ENCODE peak calls at places on chromosomes 7 and 10, in seven cellular contexts. One of them, this sample, is unnamed.

GRCh38 chr7:128710391-128710930 is 28.7 kb upstream of the CALU start:
- DNase-seq in stimulated activated CD8-positive, alpha-beta memory T cell treated with anti-CD3 and anti-CD28 coated beads, Interleukin-15, amount 100 ng/mL, for 1 hour: no peak
- DNase-seq in activated effector memory CD4-positive, alpha-beta T cell treated with Interleukin-2 at 50 U/mL for 16 hours: no peak
- DNase-seq in prostate gland: no peak
- DNase-seq in dorsolateral prefrontal cortex: no peak
- DNase-seq in Calu3: no peak
- DNase-seq in activated naive CD4-positive, alpha-beta T cell treated with anti-CD3 and anti-CD28 coated beads, Interleukin-2, amount 10 ng/mL, durations not matched to agents 7 days and 5 days: no peak
- DNase-seq in this sample: no peak

GRCh38 chr7:68892211-68892610 is 706.1 kb upstream of the AUTS2 start:
- DNase-seq in stimulated activated CD8-positive, alpha-beta memory T cell treated with anti-CD3 and anti-CD28 coated beads, Interleukin-15, amount 100 ng/mL, for 1 hour: no peak
- DNase-seq in activated effector memory CD4-positive, alpha-beta T cell treated with Interleukin-2 at 50 U/mL for 16 hours: no peak
- DNase-seq in prostate gland: no peak
- DNase-seq in dorsolateral prefrontal cortex: no peak
- DNase-seq in Calu3: no peak
- DNase-seq in activated naive CD4-positive, alpha-beta T cell treated with anti-CD3 and anti-CD28 coated beads, Interleukin-2, amount 10 ng/mL, durations not matched to agents 7 days and 5 days: no peak
- DNase-seq in this sample: no peak

GRCh38 chr7:100951172-100951571 is 1.8 kb downstream of the MUC3A start:
- DNase-seq in stimulated activated CD8-positive, alpha-beta memory T cell treated with anti-CD3 and anti-CD28 coated beads, Interleukin-15, amount 100 ng/mL, for 1 hour: no peak
- DNase-seq in activated effector memory CD4-positive, alpha-beta T cell treated with Interleukin-2 at 50 U/mL for 16 hours: no peak
- DNase-seq in prostate gland: no peak
- DNase-seq in dorsolateral prefrontal cortex: no peak
- DNase-seq in Calu3: no peak
- DNase-seq in activated naive CD4-positive, alpha-beta T cell treated with anti-CD3 and anti-CD28 coated beads, Interleukin-2, amount 10 ng/mL, durations not matched to agents 7 days and 5 days: no peak
- DNase-seq in this sample: no peak

GRCh38 chr10:74213019-74213418 is 62.0 kb downstream of the ADK start:
- DNase-seq in stimulated activated CD8-positive, alpha-beta memory T cell treated with anti-CD3 and anti-CD28 coated beads, Interleukin-15, amount 100 ng/mL, for 1 hour: no peak
- DNase-seq in activated effector memory CD4-positive, alpha-beta T cell treated with Interleukin-2 at 50 U/mL for 16 hours: no peak
- DNase-seq in prostate gland: no peak
- DNase-seq in dorsolateral prefrontal cortex: no peak
- DNase-seq in Calu3: no peak
- DNase-seq in activated naive CD4-positive, alpha-beta T cell treated with anti-CD3 and anti-CD28 coated beads, Interleukin-2, amount 10 ng/mL, durations not matched to agents 7 days and 5 days: no peak
- DNase-seq in this sample: no peak

GRCh38 chr10:119189811-119190282 is 11.2 kb upstream of the PRDX3 start:
- DNase-seq in stimulated activated CD8-positive, alpha-beta memory T cell treated with anti-CD3 and anti-CD28 coated beads, Interleukin-15, amount 100 ng/mL, for 1 hour: no peak
- DNase-seq in activated effector memory CD4-positive, alpha-beta T cell treated with Interleukin-2 at 50 U/mL for 16 hours: no peak
- DNase-seq in prostate gland: no peak
- DNase-seq in dorsolateral prefrontal cortex: no peak
- DNase-seq in Calu3: no peak
- DNase-seq in activated naive CD4-positive, alpha-beta T cell treated with anti-CD3 and anti-CD28 coated beads, Interleukin-2, amount 10 ng/mL, durations not matched to agents 7 days and 5 days: no peak
- DNase-seq in this sample: no peak

GRCh38 chr10:1107004-1107403 is 50.8 kb downstream of the WDR37 start:
- DNase-seq in stimulated activated CD8-positive, alpha-beta memory T cell treated with anti-CD3 and anti-CD28 coated beads, Interleukin-15, amount 100 ng/mL, for 1 hour: no peak
- DNase-seq in activated effector memory CD4-positive, alpha-beta T cell treated with Interleukin-2 at 50 U/mL for 16 hours: no peak
- DNase-seq in prostate gland: no peak
- DNase-seq in dorsolateral prefrontal cortex: no peak
- DNase-seq in Calu3: no peak
- DNase-seq in activated naive CD4-positive, alpha-beta T cell treated with anti-CD3 and anti-CD28 coated beads, Interleukin-2, amount 10 ng/mL, durations not matched to agents 7 days and 5 days: no peak
- DNase-seq in this sample: no peak

GRCh38 chr7:32259917-32260596 is 189.8 kb upstream of the PDE1C start:
- DNase-seq in stimulated activated CD8-positive, alpha-beta memory T cell treated with anti-CD3 and anti-CD28 coated beads, Interleukin-15, amount 100 ng/mL, for 1 hour: no peak
- DNase-seq in activated effector memory CD4-positive, alpha-beta T cell treated with Interleukin-2 at 50 U/mL for 16 hours: no peak
- DNase-seq in prostate gland: no peak
- DNase-seq in dorsolateral prefrontal cortex: no peak
- DNase-seq in Calu3: no peak
- DNase-seq in activated naive CD4-positive, alpha-beta T cell treated with anti-CD3 and anti-CD28 coated beads, Interleukin-2, amount 10 ng/mL, durations not matched to agents 7 days and 5 days: no peak
- DNase-seq in this sample: no peak

GRCh38 chr10:61065010-61065409 is 121.0 kb upstream of the RHOBTB1 start:
- DNase-seq in stimulated activated CD8-positive, alpha-beta memory T cell treated with anti-CD3 and anti-CD28 coated beads, Interleukin-15, amount 100 ng/mL, for 1 hour: no peak
- DNase-seq in activated effector memory CD4-positive, alpha-beta T cell treated with Interleukin-2 at 50 U/mL for 16 hours: no peak
- DNase-seq in prostate gland: no peak
- DNase-seq in dorsolateral prefrontal cortex: no peak
- DNase-seq in Calu3: no peak
- DNase-seq in activated naive CD4-positive, alpha-beta T cell treated with anti-CD3 and anti-CD28 coated beads, Interleukin-2, amount 10 ng/mL, durations not matched to agents 7 days and 5 days: no peak
- DNase-seq in this sample: no peak

GRCh38 chr7:48089415-48089975 is 430 bp downstream of the UPP1 start:
- DNase-seq in stimulated activated CD8-positive, alpha-beta memory T cell treated with anti-CD3 and anti-CD28 coated beads, Interleukin-15, amount 100 ng/mL, for 1 hour: peak
- DNase-seq in activated effector memory CD4-positive, alpha-beta T cell treated with Interleukin-2 at 50 U/mL for 16 hours: peak
- DNase-seq in prostate gland: peak
- DNase-seq in dorsolateral prefrontal cortex: no peak
- DNase-seq in Calu3: peak
- DNase-seq in activated naive CD4-positive, alpha-beta T cell treated with anti-CD3 and anti-CD28 coated beads, Interleukin-2, amount 10 ng/mL, durations not matched to agents 7 days and 5 days: peak
- DNase-seq in this sample: no peak

GRCh38 chr10:63722537-63722936 is 201.3 kb downstream of the REEP3 start:
- DNase-seq in stimulated activated CD8-positive, alpha-beta memory T cell treated with anti-CD3 and anti-CD28 coated beads, Interleukin-15, amount 100 ng/mL, for 1 hour: no peak
- DNase-seq in activated effector memory CD4-positive, alpha-beta T cell treated with Interleukin-2 at 50 U/mL for 16 hours: no peak
- DNase-seq in prostate gland: peak
- DNase-seq in dorsolateral prefrontal cortex: no peak
- DNase-seq in Calu3: no peak
- DNase-seq in activated naive CD4-positive, alpha-beta T cell treated with anti-CD3 and anti-CD28 coated beads, Interleukin-2, amount 10 ng/mL, durations not matched to agents 7 days and 5 days: no peak
- DNase-seq in this sample: no peak

GRCh38 chr10:78028438-78029293 is 649 bp downstream of the POLR3A start:
- DNase-seq in stimulated activated CD8-positive, alpha-beta memory T cell treated with anti-CD3 and anti-CD28 coated beads, Interleukin-15, amount 100 ng/mL, for 1 hour: no peak
- DNase-seq in activated effector memory CD4-positive, alpha-beta T cell treated with Interleukin-2 at 50 U/mL for 16 hours: peak
- DNase-seq in prostate gland: no peak
- DNase-seq in dorsolateral prefrontal cortex: no peak
- DNase-seq in Calu3: no peak
- DNase-seq in activated naive CD4-positive, alpha-beta T cell treated with anti-CD3 and anti-CD28 coated beads, Interleukin-2, amount 10 ng/mL, durations not matched to agents 7 days and 5 days: peak
- DNase-seq in this sample: no peak

GRCh38 chr7:106499897-106500296 is 161.1 kb downstream of the CCDC71L start:
- DNase-seq in stimulated activated CD8-positive, alpha-beta memory T cell treated with anti-CD3 and anti-CD28 coated beads, Interleukin-15, amount 100 ng/mL, for 1 hour: no peak
- DNase-seq in activated effector memory CD4-positive, alpha-beta T cell treated with Interleukin-2 at 50 U/mL for 16 hours: no peak
- DNase-seq in prostate gland: no peak
- DNase-seq in dorsolateral prefrontal cortex: no peak
- DNase-seq in Calu3: no peak
- DNase-seq in activated naive CD4-positive, alpha-beta T cell treated with anti-CD3 and anti-CD28 coated beads, Interleukin-2, amount 10 ng/mL, durations not matched to agents 7 days and 5 days: no peak
- DNase-seq in this sample: no peak

GRCh38 chr10:126476256-126476655 is 88.0 kb upstream of the ADAM12 start:
- DNase-seq in stimulated activated CD8-positive, alpha-beta memory T cell treated with anti-CD3 and anti-CD28 coated beads, Interleukin-15, amount 100 ng/mL, for 1 hour: no peak
- DNase-seq in activated effector memory CD4-positive, alpha-beta T cell treated with Interleukin-2 at 50 U/mL for 16 hours: no peak
- DNase-seq in prostate gland: no peak
- DNase-seq in dorsolateral prefrontal cortex: no peak
- DNase-seq in Calu3: no peak
- DNase-seq in activated naive CD4-positive, alpha-beta T cell treated with anti-CD3 and anti-CD28 coated beads, Interleukin-2, amount 10 ng/mL, durations not matched to agents 7 days and 5 days: no peak
- DNase-seq in this sample: no peak

GRCh38 chr7:42145539-42145938 is 91.5 kb downstream of the GLI3 start:
- DNase-seq in stimulated activated CD8-positive, alpha-beta memory T cell treated with anti-CD3 and anti-CD28 coated beads, Interleukin-15, amount 100 ng/mL, for 1 hour: no peak
- DNase-seq in activated effector memory CD4-positive, alpha-beta T cell treated with Interleukin-2 at 50 U/mL for 16 hours: no peak
- DNase-seq in prostate gland: no peak
- DNase-seq in dorsolateral prefrontal cortex: no peak
- DNase-seq in Calu3: no peak
- DNase-seq in activated naive CD4-positive, alpha-beta T cell treated with anti-CD3 and anti-CD28 coated beads, Interleukin-2, amount 10 ng/mL, durations not matched to agents 7 days and 5 days: no peak
- DNase-seq in this sample: no peak

GRCh38 chr10:69929575-69929974 is 123.1 kb upstream of the MACROH2A2 start:
- DNase-seq in stimulated activated CD8-positive, alpha-beta memory T cell treated with anti-CD3 and anti-CD28 coated beads, Interleukin-15, amount 100 ng/mL, for 1 hour: no peak
- DNase-seq in activated effector memory CD4-positive, alpha-beta T cell treated with Interleukin-2 at 50 U/mL for 16 hours: no peak
- DNase-seq in prostate gland: no peak
- DNase-seq in dorsolateral prefrontal cortex: no peak
- DNase-seq in Calu3: no peak
- DNase-seq in activated naive CD4-positive, alpha-beta T cell treated with anti-CD3 and anti-CD28 coated beads, Interleukin-2, amount 10 ng/mL, durations not matched to agents 7 days and 5 days: no peak
- DNase-seq in this sample: no peak

GRCh38 chr10:32446701-32447406 is 914 bp downstream of the CCDC7 start:
- DNase-seq in stimulated activated CD8-positive, alpha-beta memory T cell treated with anti-CD3 and anti-CD28 coated beads, Interleukin-15, amount 100 ng/mL, for 1 hour: no peak
- DNase-seq in activated effector memory CD4-positive, alpha-beta T cell treated with Interleukin-2 at 50 U/mL for 16 hours: no peak
- DNase-seq in prostate gland: no peak
- DNase-seq in dorsolateral prefrontal cortex: no peak
- DNase-seq in Calu3: no peak
- DNase-seq in activated naive CD4-positive, alpha-beta T cell treated with anti-CD3 and anti-CD28 coated beads, Interleukin-2, amount 10 ng/mL, durations not matched to agents 7 days and 5 days: no peak
- DNase-seq in this sample: peak

GRCh38 chr10:33675235-33675634 is 340.8 kb upstream of the NRP1 start:
- DNase-seq in stimulated activated CD8-positive, alpha-beta memory T cell treated with anti-CD3 and anti-CD28 coated beads, Interleukin-15, amount 100 ng/mL, for 1 hour: no peak
- DNase-seq in activated effector memory CD4-positive, alpha-beta T cell treated with Interleukin-2 at 50 U/mL for 16 hours: no peak
- DNase-seq in prostate gland: no peak
- DNase-seq in dorsolateral prefrontal cortex: no peak
- DNase-seq in Calu3: no peak
- DNase-seq in activated naive CD4-positive, alpha-beta T cell treated with anti-CD3 and anti-CD28 coated beads, Interleukin-2, amount 10 ng/mL, durations not matched to agents 7 days and 5 days: no peak
- DNase-seq in this sample: no peak

GRCh38 chr7:116671681-116672595 is at the start of gene MET:
- DNase-seq in stimulated activated CD8-positive, alpha-beta memory T cell treated with anti-CD3 and anti-CD28 coated beads, Interleukin-15, amount 100 ng/mL, for 1 hour: no peak
- DNase-seq in activated effector memory CD4-positive, alpha-beta T cell treated with Interleukin-2 at 50 U/mL for 16 hours: no peak
- DNase-seq in prostate gland: peak
- DNase-seq in dorsolateral prefrontal cortex: peak
- DNase-seq in Calu3: peak
- DNase-seq in activated naive CD4-positive, alpha-beta T cell treated with anti-CD3 and anti-CD28 coated beads, Interleukin-2, amount 10 ng/mL, durations not matched to agents 7 days and 5 days: peak
- DNase-seq in this sample: peak

GRCh38 chr7:138125598-138126111 is 49.4 kb downstream of the AKR1D1 start:
- DNase-seq in stimulated activated CD8-positive, alpha-beta memory T cell treated with anti-CD3 and anti-CD28 coated beads, Interleukin-15, amount 100 ng/mL, for 1 hour: no peak
- DNase-seq in activated effector memory CD4-positive, alpha-beta T cell treated with Interleukin-2 at 50 U/mL for 16 hours: no peak
- DNase-seq in prostate gland: no peak
- DNase-seq in dorsolateral prefrontal cortex: no peak
- DNase-seq in Calu3: no peak
- DNase-seq in activated naive CD4-positive, alpha-beta T cell treated with anti-CD3 and anti-CD28 coated beads, Interleukin-2, amount 10 ng/mL, durations not matched to agents 7 days and 5 days: no peak
- DNase-seq in this sample: no peak

GRCh38 chr10:124736491-124737136 is 7.6 kb downstream of the FAM53B start:
- DNase-seq in stimulated activated CD8-positive, alpha-beta memory T cell treated with anti-CD3 and anti-CD28 coated beads, Interleukin-15, amount 100 ng/mL, for 1 hour: no peak
- DNase-seq in activated effector memory CD4-positive, alpha-beta T cell treated with Interleukin-2 at 50 U/mL for 16 hours: no peak
- DNase-seq in prostate gland: peak
- DNase-seq in dorsolateral prefrontal cortex: peak
- DNase-seq in Calu3: no peak
- DNase-seq in activated naive CD4-positive, alpha-beta T cell treated with anti-CD3 and anti-CD28 coated beads, Interleukin-2, amount 10 ng/mL, durations not matched to agents 7 days and 5 days: no peak
- DNase-seq in this sample: no peak

GRCh38 chr7:18940577-18941134 is 176.8 kb downstream of the TWIST1 start:
- DNase-seq in stimulated activated CD8-positive, alpha-beta memory T cell treated with anti-CD3 and anti-CD28 coated beads, Interleukin-15, amount 100 ng/mL, for 1 hour: no peak
- DNase-seq in activated effector memory CD4-positive, alpha-beta T cell treated with Interleukin-2 at 50 U/mL for 16 hours: no peak
- DNase-seq in prostate gland: no peak
- DNase-seq in dorsolateral prefrontal cortex: no peak
- DNase-seq in Calu3: no peak
- DNase-seq in activated naive CD4-positive, alpha-beta T cell treated with anti-CD3 and anti-CD28 coated beads, Interleukin-2, amount 10 ng/mL, durations not matched to agents 7 days and 5 days: no peak
- DNase-seq in this sample: no peak

GRCh38 chr7:50953820-50954219 is 171.1 kb upstream of the GRB10 start:
- DNase-seq in stimulated activated CD8-positive, alpha-beta memory T cell treated with anti-CD3 and anti-CD28 coated beads, Interleukin-15, amount 100 ng/mL, for 1 hour: no peak
- DNase-seq in activated effector memory CD4-positive, alpha-beta T cell treated with Interleukin-2 at 50 U/mL for 16 hours: no peak
- DNase-seq in prostate gland: no peak
- DNase-seq in dorsolateral prefrontal cortex: no peak
- DNase-seq in Calu3: peak
- DNase-seq in activated naive CD4-positive, alpha-beta T cell treated with anti-CD3 and anti-CD28 coated beads, Interleukin-2, amount 10 ng/mL, durations not matched to agents 7 days and 5 days: no peak
- DNase-seq in this sample: no peak

GRCh38 chr7:27196287-27196739 is 3.6 kb downstream of the HOXA13 start:
- DNase-seq in stimulated activated CD8-positive, alpha-beta memory T cell treated with anti-CD3 and anti-CD28 coated beads, Interleukin-15, amount 100 ng/mL, for 1 hour: peak
- DNase-seq in activated effector memory CD4-positive, alpha-beta T cell treated with Interleukin-2 at 50 U/mL for 16 hours: peak
- DNase-seq in prostate gland: peak
- DNase-seq in dorsolateral prefrontal cortex: peak
- DNase-seq in Calu3: peak
- DNase-seq in activated naive CD4-positive, alpha-beta T cell treated with anti-CD3 and anti-CD28 coated beads, Interleukin-2, amount 10 ng/mL, durations not matched to agents 7 days and 5 days: peak
- DNase-seq in this sample: peak

GRCh38 chr10:19788075-19788686 is 28.1 kb upstream of the PLXDC2 start:
- DNase-seq in stimulated activated CD8-positive, alpha-beta memory T cell treated with anti-CD3 and anti-CD28 coated beads, Interleukin-15, amount 100 ng/mL, for 1 hour: no peak
- DNase-seq in activated effector memory CD4-positive, alpha-beta T cell treated with Interleukin-2 at 50 U/mL for 16 hours: no peak
- DNase-seq in prostate gland: peak
- DNase-seq in dorsolateral prefrontal cortex: no peak
- DNase-seq in Calu3: peak
- DNase-seq in activated naive CD4-positive, alpha-beta T cell treated with anti-CD3 and anti-CD28 coated beads, Interleukin-2, amount 10 ng/mL, durations not matched to agents 7 days and 5 days: peak
- DNase-seq in this sample: peak

GRCh38 chr10:59595584-59595983 is 114.1 kb downstream of the SLC16A9 start:
- DNase-seq in stimulated activated CD8-positive, alpha-beta memory T cell treated with anti-CD3 and anti-CD28 coated beads, Interleukin-15, amount 100 ng/mL, for 1 hour: no peak
- DNase-seq in activated effector memory CD4-positive, alpha-beta T cell treated with Interleukin-2 at 50 U/mL for 16 hours: no peak
- DNase-seq in prostate gland: no peak
- DNase-seq in dorsolateral prefrontal cortex: no peak
- DNase-seq in Calu3: no peak
- DNase-seq in activated naive CD4-positive, alpha-beta T cell treated with anti-CD3 and anti-CD28 coated beads, Interleukin-2, amount 10 ng/mL, durations not matched to agents 7 days and 5 days: no peak
- DNase-seq in this sample: no peak

GRCh38 chr10:94785211-94785610 is 22.7 kb downstream of the CYP2C19 start:
- DNase-seq in stimulated activated CD8-positive, alpha-beta memory T cell treated with anti-CD3 and anti-CD28 coated beads, Interleukin-15, amount 100 ng/mL, for 1 hour: no peak
- DNase-seq in activated effector memory CD4-positive, alpha-beta T cell treated with Interleukin-2 at 50 U/mL for 16 hours: no peak
- DNase-seq in prostate gland: no peak
- DNase-seq in dorsolateral prefrontal cortex: no peak
- DNase-seq in Calu3: no peak
- DNase-seq in activated naive CD4-positive, alpha-beta T cell treated with anti-CD3 and anti-CD28 coated beads, Interleukin-2, amount 10 ng/mL, durations not matched to agents 7 days and 5 days: no peak
- DNase-seq in this sample: no peak

GRCh38 chr10:25130911-25131310 is 43.9 kb upstream of the GPR158 start:
- DNase-seq in stimulated activated CD8-positive, alpha-beta memory T cell treated with anti-CD3 and anti-CD28 coated beads, Interleukin-15, amount 100 ng/mL, for 1 hour: no peak
- DNase-seq in activated effector memory CD4-positive, alpha-beta T cell treated with Interleukin-2 at 50 U/mL for 16 hours: no peak
- DNase-seq in prostate gland: no peak
- DNase-seq in dorsolateral prefrontal cortex: no peak
- DNase-seq in Calu3: no peak
- DNase-seq in activated naive CD4-positive, alpha-beta T cell treated with anti-CD3 and anti-CD28 coated beads, Interleukin-2, amount 10 ng/mL, durations not matched to agents 7 days and 5 days: no peak
- DNase-seq in this sample: no peak

GRCh38 chr7:36911788-36912187 is 187.5 kb upstream of the AOAH start:
- DNase-seq in stimulated activated CD8-positive, alpha-beta memory T cell treated with anti-CD3 and anti-CD28 coated beads, Interleukin-15, amount 100 ng/mL, for 1 hour: no peak
- DNase-seq in activated effector memory CD4-positive, alpha-beta T cell treated with Interleukin-2 at 50 U/mL for 16 hours: no peak
- DNase-seq in prostate gland: no peak
- DNase-seq in dorsolateral prefrontal cortex: no peak
- DNase-seq in Calu3: no peak
- DNase-seq in activated naive CD4-positive, alpha-beta T cell treated with anti-CD3 and anti-CD28 coated beads, Interleukin-2, amount 10 ng/mL, durations not matched to agents 7 days and 5 days: no peak
- DNase-seq in this sample: no peak

GRCh38 chr10:121597504-121598241 is 571 bp downstream of the FGFR2 start:
- DNase-seq in stimulated activated CD8-positive, alpha-beta memory T cell treated with anti-CD3 and anti-CD28 coated beads, Interleukin-15, amount 100 ng/mL, for 1 hour: no peak
- DNase-seq in activated effector memory CD4-positive, alpha-beta T cell treated with Interleukin-2 at 50 U/mL for 16 hours: no peak
- DNase-seq in prostate gland: peak
- DNase-seq in dorsolateral prefrontal cortex: no peak
- DNase-seq in Calu3: peak
- DNase-seq in activated naive CD4-positive, alpha-beta T cell treated with anti-CD3 and anti-CD28 coated beads, Interleukin-2, amount 10 ng/mL, durations not matched to agents 7 days and 5 days: no peak
- DNase-seq in this sample: no peak

GRCh38 chr10:44731271-44731670 is 179.9 kb upstream of the TMEM72 start:
- DNase-seq in stimulated activated CD8-positive, alpha-beta memory T cell treated with anti-CD3 and anti-CD28 coated beads, Interleukin-15, amount 100 ng/mL, for 1 hour: no peak
- DNase-seq in activated effector memory CD4-positive, alpha-beta T cell treated with Interleukin-2 at 50 U/mL for 16 hours: no peak
- DNase-seq in prostate gland: no peak
- DNase-seq in dorsolateral prefrontal cortex: no peak
- DNase-seq in Calu3: no peak
- DNase-seq in activated naive CD4-positive, alpha-beta T cell treated with anti-CD3 and anti-CD28 coated beads, Interleukin-2, amount 10 ng/mL, durations not matched to agents 7 days and 5 days: no peak
- DNase-seq in this sample: no peak

This sample was measured in NCI-H460.